ENCODE peak calls at places on chromosome 13, in five cellular contexts. E is astrocyte of the cerebellum, T is fibroblast of lung, Z is progenitor cell of endocrine pancreas, Q is choroid plexus epithelial cell. R is an unnamed sample.

GRCh38 chr13:40814803-40815202 is 25.4 kb downstream of the SLC25A15 start:
- DNase-seq in T (peak), Q (peak), Z (no peak), E (no peak), R (no peak)

GRCh38 chr13:113656015-113656588 is 1.9 kb downstream of the ATP4B start:
- DNase-seq in Q (no peak), Z (no peak), E (no peak), T (no peak), R (no peak)

GRCh38 chr13:72651196-72651595 is 76.2 kb downstream of the MZT1 start:
- DNase-seq in T (peak), E (no peak), Z (no peak), Q (peak), R (no peak)

GRCh38 chr13:105530468-105530867 is 1005.0 kb downstream of the EFNB2 start:
- DNase-seq in Q (no peak), E (no peak), T (no peak), Z (no peak), R (no peak)

GRCh38 chr13:73440296-73440895 is 381.6 kb downstream of the KLF5 start:
- DNase-seq in Z (no peak), T (no peak), E (no peak), Q (peak), R (no peak)

GRCh38 chr13:87280139-87280538 is 391.0 kb upstream of the SLITRK5 start:
- DNase-seq in Z (no peak), Q (peak), T (no peak), E (no peak), R (no peak)

GRCh38 chr13:112819111-112819510 is 129.3 kb downstream of the ATP11A start:
- DNase-seq in Q (no peak), Z (no peak), T (no peak), E (no peak), R (no peak)

GRCh38 chr13:51004111-51004865 is 94.7 kb downstream of the RNASEH2B start:
- DNase-seq in E (no peak), Q (no peak), Z (no peak), T (no peak), R (no peak)

GRCh38 chr13:80798576-80799133 is 457.7 kb upstream of the SPRY2 start:
- DNase-seq in Q (no peak), T (no peak), E (no peak), Z (no peak), R (no peak)

GRCh38 chr13:111564657-111565056 is 244.2 kb downstream of the TEX29 start:
- DNase-seq in T (no peak), Q (no peak), E (no peak), Z (no peak), R (no peak)

GRCh38 chr13:109628251-109628699 is 158.1 kb downstream of the IRS2 start:
- DNase-seq in Z (no peak), Q (peak), T (peak), E (no peak), R (peak)

GRCh38 chr13:37453246-37453645 is 145.3 kb downstream of the POSTN start:
- DNase-seq in Z (no peak), E (no peak), Q (peak), T (peak), R (no peak)

GRCh38 chr13:111469916-111470506 is 149.6 kb downstream of the TEX29 start:
- DNase-seq in E (no peak), Z (no peak), T (no peak), Q (no peak), R (no peak)

GRCh38 chr13:108086678-108087077 is 128.7 kb downstream of the LIG4 start:
- DNase-seq in T (no peak), Q (peak), E (no peak), Z (no peak), R (no peak)

GRCh38 chr13:79500829-79501228 is 19.9 kb downstream of the NDFIP2 start:
- DNase-seq in Z (no peak), Q (no peak), T (no peak), E (no peak), R (no peak)

GRCh38 chr13:99214691-99215090 is 14.0 kb downstream of the UBAC2 start:
- DNase-seq in E (no peak), T (no peak), Q (no peak), Z (no peak), R (no peak)

GRCh38 chr13:114151565-114152284 is 19.3 kb upstream of the RASA3 start:
- DNase-seq in Z (no peak), T (peak), E (no peak), Q (no peak), R (no peak)

GRCh38 chr13:74586839-74587238 is 452.6 kb upstream of the KLF12 start:
- DNase-seq in E (no peak), Z (no peak), Q (no peak), T (peak), R (no peak)

GRCh38 chr13:27481766-27482165 is 31.4 kb upstream of the MTIF3 start:
- DNase-seq in Z (peak), E (no peak), T (no peak), Q (peak), R (no peak)

GRCh38 chr13:108947551-108948030 is 318.2 kb downstream of the MYO16 start:
- DNase-seq in Q (peak), E (no peak), Z (no peak), T (peak), R (peak)

GRCh38 chr13:112837371-112838037 is 131.5 kb upstream of the MCF2L start:
- DNase-seq in Z (no peak), E (no peak), Q (no peak), T (no peak), R (no peak)

GRCh38 chr13:112177889-112178288 is 110.9 kb downstream of the SOX1 start:
- DNase-seq in Q (no peak), Z (no peak), E (no peak), T (no peak), R (no peak)

GRCh38 chr13:30870049-30870884 is 35.8 kb upstream of the MEDAG start:
- DNase-seq in E (peak), T (peak), Q (peak), Z (no peak), R (peak)

GRCh38 chr13:114108894-114109293 is 23.5 kb downstream of the RASA3 start:
- DNase-seq in Q (no peak), Z (no peak), E (no peak), T (no peak), R (no peak)

GRCh38 chr13:91632071-91632470 is 233.7 kb downstream of the GPC5 start:
- DNase-seq in Z (no peak), T (peak), E (no peak), Q (no peak), R (no peak)

GRCh38 chr13:33722216-33722900 is 95.6 kb upstream of the RFC3 start:
- DNase-seq in T (no peak), E (no peak), Z (no peak), Q (peak), R (no peak)

GRCh38 chr13:82833928-82834327 is 1048.3 kb downstream of the SLITRK1 start:
- DNase-seq in Z (no peak), T (peak), Q (peak), E (no peak), R (peak)

DNA sequence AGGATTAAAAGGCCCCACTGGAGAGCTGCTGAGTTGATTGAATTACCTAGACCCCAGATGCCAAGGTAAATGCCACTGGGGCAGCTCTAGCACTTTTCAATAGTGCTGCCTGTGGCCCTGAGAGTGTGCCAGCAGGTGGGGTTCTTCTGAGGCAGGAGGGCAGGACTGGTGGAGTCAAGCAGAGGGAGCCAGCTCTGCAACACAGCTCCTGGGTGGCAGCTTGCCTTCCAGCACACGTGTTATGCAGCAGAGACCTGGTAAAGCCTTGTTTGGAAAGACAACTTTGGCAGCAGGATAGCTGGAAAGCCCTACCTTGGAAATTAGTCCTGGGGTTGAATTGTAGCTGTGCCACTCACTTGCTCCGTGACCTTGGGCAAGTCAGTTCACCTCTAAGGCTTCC is 306.6 kb downstream of the ATP8A2 start:
- DNase-seq in Z (no peak), E (no peak), T (no peak), Q (no peak), R (no peak)
- TF ChIP-seq CTCF in Z (no peak), E (no peak), T (no peak), Q (no peak), R (no peak)

GRCh38 chr13:60134376-60134775 is 29.4 kb downstream of the DIAPH3 start:
- DNase-seq in E (no peak), T (no peak), Z (no peak), Q (peak), R (peak)
- TF ChIP-seq CTCF in E (peak), T (peak), Z (no peak), Q (peak), R (peak)

DNA sequence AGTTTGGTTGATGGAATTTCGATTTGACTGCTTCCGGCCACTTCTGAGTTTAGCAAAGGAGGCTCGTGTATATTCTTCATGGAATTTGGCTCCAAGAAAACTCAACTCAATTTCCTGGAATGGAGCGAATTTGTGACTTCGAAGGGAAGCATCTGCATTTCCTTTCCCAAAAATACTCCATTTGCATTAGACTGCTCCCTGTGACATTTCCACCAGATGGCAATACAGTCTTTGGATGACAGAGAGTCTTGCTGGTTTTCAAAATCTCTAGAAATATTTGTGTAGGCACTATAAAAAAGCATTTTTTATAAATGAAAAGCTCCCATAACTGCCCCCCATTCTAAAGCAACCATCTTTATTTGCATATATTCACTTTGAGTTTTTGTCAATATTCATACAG is 4.1 kb downstream of the C1QTNF9 start:
- DNase-seq in Q (no peak), E (no peak), T (no peak), Z (no peak), R (peak)
- TF ChIP-seq CTCF in Q (peak), E (peak), T (peak), Z (peak), R (peak)

GRCh38 chr13:29550589-29550988 is 44.9 kb downstream of the SLC7A1 start:
- DNase-seq in Q (peak), Z (no peak), T (peak), E (peak), R (no peak)

GRCh38 chr13:29546662-29547061 is 48.8 kb downstream of the SLC7A1 start:
- DNase-seq in Z (no peak), Q (no peak), T (no peak), E (no peak), R (no peak)

GRCh38 chr13:29548722-29549446 is 46.6 kb downstream of the SLC7A1 start:
- DNase-seq in E (peak), Z (no peak), T (peak), Q (peak), R (peak)

GRCh38 chr13:29545988-29546387 is 49.5 kb downstream of the SLC7A1 start:
- DNase-seq in T (no peak), E (no peak), Q (no peak), Z (no peak), R (no peak)

DNA sequence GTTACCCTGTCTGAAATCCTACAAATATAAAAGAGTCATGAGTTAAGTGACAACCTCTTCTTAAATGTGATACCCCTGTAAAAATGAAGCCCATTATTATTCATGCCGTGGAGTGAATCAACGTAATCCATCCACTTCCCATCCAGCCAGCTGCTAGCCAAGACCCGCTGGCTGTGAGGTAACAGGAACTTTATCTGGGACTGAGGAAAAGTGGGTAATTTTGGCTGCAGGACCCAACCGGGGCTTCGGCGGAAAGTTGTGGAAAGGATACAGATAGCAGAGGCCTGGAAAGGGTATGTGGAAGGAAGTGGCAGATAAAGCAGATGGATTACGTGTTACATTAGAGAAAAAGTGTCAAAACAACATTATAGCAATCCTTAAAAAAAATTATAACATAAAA is 48.4 kb downstream of the SLC7A1 start:
- DNase-seq in Q (no peak), T (peak), E (no peak), Z (no peak), R (no peak)
- TF ChIP-seq CTCF in Q (no peak), T (no peak), E (no peak), Z (no peak), R (no peak)

GRCh38 chr13:48873598-48873997 is 102.1 kb upstream of the FNDC3A start:
- DNase-seq in T (peak), E (no peak), Q (peak), Z (no peak), R (peak)
- TF ChIP-seq CTCF in T (no peak), E (no peak), Q (peak), Z (no peak), R (peak)

R was measured in HFFc6.